ENCODE peak calls at places on chromosomes 16 and 17, in six cellular contexts. O, R, B, V, P and E are unnamed samples.

GRCh38 chr17:30586818-30587595 is 109.8 kb downstream of the GOSR1 start:
- DNase-seq in O (peak; percentile 49), R (no peak), B (no peak), V (peak; percentile 79), P (peak; percentile 56), E (no peak)

GRCh38 chr16:67407788-67408452 is 8.4 kb downstream of the ZDHHC1 start:
- DNase-seq in O (no peak), R (no peak), B (no peak), V (no peak), P (no peak), E (no peak)

GRCh38 chr16:5467552-5467951 is 370.0 kb upstream of the EEF2KMT start:
- DNase-seq in O (no peak), R (no peak), B (no peak), V (no peak), P (no peak), E (no peak)

GRCh38 chr16:70579648-70580630 is 56.3 kb downstream of the SF3B3 start:
- DNase-seq in O (no peak), R (no peak), B (no peak), V (no peak), P (no peak), E (no peak)

GRCh38 chr17:4901648-4902344 is 1.1 kb downstream of the CHRNE start:
- DNase-seq in O (no peak), R (no peak), B (no peak), V (no peak), P (no peak), E (no peak)

GRCh38 chr17:14202388-14203166 is 34.1 kb downstream of the CDRT15 start:
- DNase-seq in O (no peak), R (no peak), B (no peak), V (no peak), P (no peak), E (no peak)

GRCh38 chr17:4968916-4969550 is 1.4 kb upstream of the SPAG7 start:
- DNase-seq in O (peak; percentile 81), R (no peak), B (no peak), V (peak; percentile 97), P (peak; percentile 91), E (no peak)

GRCh38 chr17:19645608-19646250 is 2.8 kb upstream of the ALDH3A2 start:
- DNase-seq in O (no peak), R (peak; percentile 6), B (peak; percentile 39), V (peak; percentile 39), P (peak; percentile 16), E (no peak)

GRCh38 chr16:85675528-85675927 is 13.2 kb downstream of the GINS2 start:
- DNase-seq in O (no peak), R (no peak), B (no peak), V (peak; percentile 75), P (peak; percentile 60), E (no peak)